ENCODE peak calls at places on chromosome 11, in six cellular contexts. S is stimulated activated CD8-positive, alpha-beta memory T cell treated with anti-CD3 and anti-CD28 coated beads, Interleukin-7, amount 100 ng/mL, for 4 hours; F is GM12891; L is thoracic aorta; I is NCI-H69; O is NCI-H1930. W is an unnamed sample.

GRCh38 chr11:1935156-1936071 is 11.7 kb upstream of the MRPL23 start:
- DNase-seq in S (no peak), F (no peak), L (no peak), I (no peak), O (no peak), W (peak)

GRCh38 chr11:35192347-35192746 is 53.4 kb downstream of the CD44 start:
- DNase-seq in S (no peak), F (no peak), L (no peak), I (no peak), O (no peak), W (no peak)

GRCh38 chr11:66467034-66467659 is 442 bp downstream of the PELI3 start:
- DNase-seq in S (no peak), F (no peak), L (no peak), I (peak), O (no peak), W (peak)

GRCh38 chr11:35549787-35550186 is 24.4 kb upstream of the PAMR1 start:
- DNase-seq in S (no peak), F (no peak), L (no peak), I (peak), O (no peak), W (no peak)

GRCh38 chr11:79062814-79063762 is 377.7 kb downstream of the TENM4 start:
- DNase-seq in S (no peak), F (no peak), L (no peak), I (peak), O (no peak), W (peak)

GRCh38 chr11:199782-200181 is 6.9 kb downstream of the SCGB1C1 start:
- DNase-seq in S (no peak), F (no peak), L (no peak), I (no peak), O (no peak), W (no peak)

GRCh38 chr11:65298131-65298535 is 16.5 kb upstream of the CDC42EP2 start:
- DNase-seq in S (no peak), F (no peak), L (no peak), I (no peak), O (no peak), W (no peak)

GRCh38 chr11:8699903-8700302 is 17.3 kb downstream of the RPL27A start:
- DNase-seq in S (no peak), F (no peak), L (no peak), I (no peak), O (no peak), W (no peak)

GRCh38 chr11:3964056-3964455 is 108.6 kb downstream of the STIM1 start:
- DNase-seq in S (no peak), F (no peak), L (no peak), I (no peak), O (no peak), W (no peak)

GRCh38 chr11:120645639-120646038 is 134.1 kb downstream of the GRIK4 start:
- DNase-seq in S (no peak), F (no peak), L (no peak), I (peak), O (no peak), W (no peak)

GRCh38 chr11:114914231-114915005 is 236.1 kb downstream of the NXPE2 start:
- DNase-seq in S (no peak), F (no peak), L (no peak), I (no peak), O (no peak), W (no peak)

GRCh38 chr11:65478411-65479183 is 20.2 kb upstream of the MALAT1 start:
- DNase-seq in S (no peak), F (no peak), L (no peak), I (peak), O (no peak), W (no peak)

GRCh38 chr11:123450593-123450992 is 20.5 kb downstream of the GRAMD1B start:
- DNase-seq in S (no peak), F (no peak), L (no peak), I (peak), O (no peak), W (no peak)

GRCh38 chr11:77189588-77190210 is 61.7 kb downstream of the MYO7A start:
- DNase-seq in S (no peak), F (no peak), L (no peak), I (no peak), O (no peak), W (no peak)

GRCh38 chr11:19419813-19420212 is 179.1 kb upstream of the E2F8 start:
- DNase-seq in S (no peak), F (no peak), L (no peak), I (no peak), O (no peak), W (no peak)

GRCh38 chr11:103031834-103032233 is 60.1 kb downstream of the DCUN1D5 start:
- DNase-seq in S (no peak), F (no peak), L (no peak), I (no peak), O (no peak), W (no peak)

GRCh38 chr11:134687548-134687947 is 275.5 kb upstream of the B3GAT1 start:
- DNase-seq in S (no peak), F (no peak), L (no peak), I (no peak), O (no peak), W (no peak)

GRCh38 chr11:125952973-125953372 is 7.1 kb downstream of the VSIG10L2 start:
- DNase-seq in S (no peak), F (no peak), L (no peak), I (peak), O (no peak), W (no peak)

GRCh38 chr11:115656684-115657083 is 152.5 kb upstream of the CADM1 start:
- DNase-seq in S (no peak), F (no peak), L (no peak), I (peak), O (no peak), W (no peak)

GRCh38 chr11:63991558-63991957 is 5.3 kb downstream of the OTUB1 start:
- DNase-seq in S (no peak), F (no peak), L (no peak), I (no peak), O (no peak), W (no peak)

GRCh38 chr11:9565822-9566560 is 7.5 kb upstream of the WEE1 start:
- DNase-seq in S (peak), F (peak), L (peak), I (peak), O (peak), W (peak)

W was measured in D341Med.